ENCODE peak calls at places on chromosome 16, in seven cellular contexts. One of them, this sample, is unnamed.

GRCh38 chr16:79864781-79865391 is 264.3 kb upstream of the MAF start:
- DNase-seq in Peyer's patch: no peak
- DNase-seq in activated CD8-positive, alpha-beta T cell treated with anti-CD3 and anti-CD28 coated beads, Interleukin-2, amount 10 ng/mL, durations not matched to agents 7 days and 5 days: no peak
- DNase-seq in stimulated activated naive CD8-positive, alpha-beta T cell treated with anti-CD3 and anti-CD28 coated beads, Interleukin-15, amount 100 ng/mL, for 72 hours: no peak
- DNase-seq in activated CD8-positive, alpha-beta memory T cell treated with anti-CD3 and anti-CD28 coated beads, Interleukin-2, amount 50 U/mL, for 48 hours: no peak
- DNase-seq in stimulated activated CD4-positive, alpha-beta T cell treated with anti-CD3 and anti-CD28 coated beads, Interleukin-1b, Interleukin-23, amount 100 ng/mL, for 48 hours: no peak
- DNase-seq in kidney tubule cell: no peak
- DNase-seq in this sample: peak

GRCh38 chr16:70438325-70438982 is 446 bp downstream of the ST3GAL2 start:
- DNase-seq in stimulated activated CD4-positive, alpha-beta T cell treated with anti-CD3 and anti-CD28 coated beads, Interleukin-1b, Interleukin-23, amount 100 ng/mL, for 48 hours: no peak
- DNase-seq in stimulated activated naive CD8-positive, alpha-beta T cell treated with anti-CD3 and anti-CD28 coated beads, Interleukin-15, amount 100 ng/mL, for 72 hours: peak
- DNase-seq in activated CD8-positive, alpha-beta memory T cell treated with anti-CD3 and anti-CD28 coated beads, Interleukin-2, amount 50 U/mL, for 48 hours: peak
- DNase-seq in kidney tubule cell: no peak
- DNase-seq in activated CD8-positive, alpha-beta T cell treated with anti-CD3 and anti-CD28 coated beads, Interleukin-2, amount 10 ng/mL, durations not matched to agents 7 days and 5 days: peak
- DNase-seq in Peyer's patch: no peak
- DNase-seq in this sample: no peak

GRCh38 chr16:17350212-17350611 is 120.5 kb downstream of the XYLT1 start:
- DNase-seq in activated CD8-positive, alpha-beta memory T cell treated with anti-CD3 and anti-CD28 coated beads, Interleukin-2, amount 50 U/mL, for 48 hours: no peak
- DNase-seq in Peyer's patch: no peak
- DNase-seq in stimulated activated naive CD8-positive, alpha-beta T cell treated with anti-CD3 and anti-CD28 coated beads, Interleukin-15, amount 100 ng/mL, for 72 hours: no peak
- DNase-seq in activated CD8-positive, alpha-beta T cell treated with anti-CD3 and anti-CD28 coated beads, Interleukin-2, amount 10 ng/mL, durations not matched to agents 7 days and 5 days: no peak
- DNase-seq in stimulated activated CD4-positive, alpha-beta T cell treated with anti-CD3 and anti-CD28 coated beads, Interleukin-1b, Interleukin-23, amount 100 ng/mL, for 48 hours: no peak
- DNase-seq in kidney tubule cell: no peak
- DNase-seq in this sample: no peak

GRCh38 chr16:57479422-57480126 is 6.7 kb downstream of the DOK4 start:
- DNase-seq in stimulated activated naive CD8-positive, alpha-beta T cell treated with anti-CD3 and anti-CD28 coated beads, Interleukin-15, amount 100 ng/mL, for 72 hours: no peak
- DNase-seq in activated CD8-positive, alpha-beta memory T cell treated with anti-CD3 and anti-CD28 coated beads, Interleukin-2, amount 50 U/mL, for 48 hours: no peak
- DNase-seq in Peyer's patch: no peak
- DNase-seq in kidney tubule cell: peak
- DNase-seq in activated CD8-positive, alpha-beta T cell treated with anti-CD3 and anti-CD28 coated beads, Interleukin-2, amount 10 ng/mL, durations not matched to agents 7 days and 5 days: no peak
- DNase-seq in stimulated activated CD4-positive, alpha-beta T cell treated with anti-CD3 and anti-CD28 coated beads, Interleukin-1b, Interleukin-23, amount 100 ng/mL, for 48 hours: no peak
- DNase-seq in this sample: no peak

GRCh38 chr16:49899991-49900690 is 44.2 kb upstream of the ZNF423 start:
- DNase-seq in stimulated activated CD4-positive, alpha-beta T cell treated with anti-CD3 and anti-CD28 coated beads, Interleukin-1b, Interleukin-23, amount 100 ng/mL, for 48 hours: no peak
- DNase-seq in Peyer's patch: no peak
- DNase-seq in activated CD8-positive, alpha-beta memory T cell treated with anti-CD3 and anti-CD28 coated beads, Interleukin-2, amount 50 U/mL, for 48 hours: no peak
- DNase-seq in kidney tubule cell: no peak
- DNase-seq in stimulated activated naive CD8-positive, alpha-beta T cell treated with anti-CD3 and anti-CD28 coated beads, Interleukin-15, amount 100 ng/mL, for 72 hours: no peak
- DNase-seq in activated CD8-positive, alpha-beta T cell treated with anti-CD3 and anti-CD28 coated beads, Interleukin-2, amount 10 ng/mL, durations not matched to agents 7 days and 5 days: no peak
- DNase-seq in this sample: no peak

GRCh38 chr16:4933871-4934395 is 3.0 kb downstream of the PPL start:
- DNase-seq in activated CD8-positive, alpha-beta memory T cell treated with anti-CD3 and anti-CD28 coated beads, Interleukin-2, amount 50 U/mL, for 48 hours: no peak
- DNase-seq in activated CD8-positive, alpha-beta T cell treated with anti-CD3 and anti-CD28 coated beads, Interleukin-2, amount 10 ng/mL, durations not matched to agents 7 days and 5 days: no peak
- DNase-seq in stimulated activated naive CD8-positive, alpha-beta T cell treated with anti-CD3 and anti-CD28 coated beads, Interleukin-15, amount 100 ng/mL, for 72 hours: no peak
- DNase-seq in stimulated activated CD4-positive, alpha-beta T cell treated with anti-CD3 and anti-CD28 coated beads, Interleukin-1b, Interleukin-23, amount 100 ng/mL, for 48 hours: no peak
- DNase-seq in Peyer's patch: no peak
- DNase-seq in kidney tubule cell: no peak
- DNase-seq in this sample: no peak

GRCh38 chr16:70600730-70601129 is 45.6 kb upstream of the IL34 start:
- DNase-seq in Peyer's patch: no peak
- DNase-seq in stimulated activated naive CD8-positive, alpha-beta T cell treated with anti-CD3 and anti-CD28 coated beads, Interleukin-15, amount 100 ng/mL, for 72 hours: no peak
- DNase-seq in kidney tubule cell: no peak
- DNase-seq in activated CD8-positive, alpha-beta T cell treated with anti-CD3 and anti-CD28 coated beads, Interleukin-2, amount 10 ng/mL, durations not matched to agents 7 days and 5 days: no peak
- DNase-seq in stimulated activated CD4-positive, alpha-beta T cell treated with anti-CD3 and anti-CD28 coated beads, Interleukin-1b, Interleukin-23, amount 100 ng/mL, for 48 hours: no peak
- DNase-seq in activated CD8-positive, alpha-beta memory T cell treated with anti-CD3 and anti-CD28 coated beads, Interleukin-2, amount 50 U/mL, for 48 hours: no peak
- DNase-seq in this sample: no peak

GRCh38 chr16:4966736-4967453 is 8.8 kb downstream of the SEC14L5 start:
- DNase-seq in activated CD8-positive, alpha-beta memory T cell treated with anti-CD3 and anti-CD28 coated beads, Interleukin-2, amount 50 U/mL, for 48 hours: no peak
- DNase-seq in stimulated activated CD4-positive, alpha-beta T cell treated with anti-CD3 and anti-CD28 coated beads, Interleukin-1b, Interleukin-23, amount 100 ng/mL, for 48 hours: no peak
- DNase-seq in kidney tubule cell: no peak
- DNase-seq in Peyer's patch: no peak
- DNase-seq in activated CD8-positive, alpha-beta T cell treated with anti-CD3 and anti-CD28 coated beads, Interleukin-2, amount 10 ng/mL, durations not matched to agents 7 days and 5 days: no peak
- DNase-seq in stimulated activated naive CD8-positive, alpha-beta T cell treated with anti-CD3 and anti-CD28 coated beads, Interleukin-15, amount 100 ng/mL, for 72 hours: no peak
- DNase-seq in this sample: no peak

GRCh38 chr16:89658221-89658879 is 714 bp downstream of the SPATA33 start:
- DNase-seq in Peyer's patch: no peak
- DNase-seq in activated CD8-positive, alpha-beta memory T cell treated with anti-CD3 and anti-CD28 coated beads, Interleukin-2, amount 50 U/mL, for 48 hours: peak
- DNase-seq in stimulated activated naive CD8-positive, alpha-beta T cell treated with anti-CD3 and anti-CD28 coated beads, Interleukin-15, amount 100 ng/mL, for 72 hours: peak
- DNase-seq in activated CD8-positive, alpha-beta T cell treated with anti-CD3 and anti-CD28 coated beads, Interleukin-2, amount 10 ng/mL, durations not matched to agents 7 days and 5 days: no peak
- DNase-seq in kidney tubule cell: no peak
- DNase-seq in stimulated activated CD4-positive, alpha-beta T cell treated with anti-CD3 and anti-CD28 coated beads, Interleukin-1b, Interleukin-23, amount 100 ng/mL, for 48 hours: no peak
- DNase-seq in this sample: no peak

GRCh38 chr16:813204-813915 is 12.8 kb upstream of the GNG13 start:
- DNase-seq in activated CD8-positive, alpha-beta T cell treated with anti-CD3 and anti-CD28 coated beads, Interleukin-2, amount 10 ng/mL, durations not matched to agents 7 days and 5 days: peak
- DNase-seq in activated CD8-positive, alpha-beta memory T cell treated with anti-CD3 and anti-CD28 coated beads, Interleukin-2, amount 50 U/mL, for 48 hours: peak
- DNase-seq in kidney tubule cell: peak
- DNase-seq in stimulated activated CD4-positive, alpha-beta T cell treated with anti-CD3 and anti-CD28 coated beads, Interleukin-1b, Interleukin-23, amount 100 ng/mL, for 48 hours: peak
- DNase-seq in stimulated activated naive CD8-positive, alpha-beta T cell treated with anti-CD3 and anti-CD28 coated beads, Interleukin-15, amount 100 ng/mL, for 72 hours: peak
- DNase-seq in Peyer's patch: peak
- DNase-seq in this sample: no peak

GRCh38 chr16:83934684-83934977 is 18.4 kb upstream of the OSGIN1 start:
- DNase-seq in stimulated activated CD4-positive, alpha-beta T cell treated with anti-CD3 and anti-CD28 coated beads, Interleukin-1b, Interleukin-23, amount 100 ng/mL, for 48 hours: no peak
- DNase-seq in kidney tubule cell: no peak
- DNase-seq in activated CD8-positive, alpha-beta T cell treated with anti-CD3 and anti-CD28 coated beads, Interleukin-2, amount 10 ng/mL, durations not matched to agents 7 days and 5 days: no peak
- DNase-seq in stimulated activated naive CD8-positive, alpha-beta T cell treated with anti-CD3 and anti-CD28 coated beads, Interleukin-15, amount 100 ng/mL, for 72 hours: no peak
- DNase-seq in activated CD8-positive, alpha-beta memory T cell treated with anti-CD3 and anti-CD28 coated beads, Interleukin-2, amount 50 U/mL, for 48 hours: no peak
- DNase-seq in Peyer's patch: no peak
- DNase-seq in this sample: no peak

GRCh38 chr16:30409125-30410060 is 2.0 kb downstream of the ZNF771 start:
- DNase-seq in activated CD8-positive, alpha-beta T cell treated with anti-CD3 and anti-CD28 coated beads, Interleukin-2, amount 10 ng/mL, durations not matched to agents 7 days and 5 days: peak
- DNase-seq in Peyer's patch: peak
- DNase-seq in kidney tubule cell: peak
- DNase-seq in stimulated activated naive CD8-positive, alpha-beta T cell treated with anti-CD3 and anti-CD28 coated beads, Interleukin-15, amount 100 ng/mL, for 72 hours: peak
- DNase-seq in activated CD8-positive, alpha-beta memory T cell treated with anti-CD3 and anti-CD28 coated beads, Interleukin-2, amount 50 U/mL, for 48 hours: peak
- DNase-seq in stimulated activated CD4-positive, alpha-beta T cell treated with anti-CD3 and anti-CD28 coated beads, Interleukin-1b, Interleukin-23, amount 100 ng/mL, for 48 hours: peak
- DNase-seq in this sample: peak

GRCh38 chr16:86248325-86248905 is 261.9 kb upstream of the FOXF1 start:
- DNase-seq in stimulated activated CD4-positive, alpha-beta T cell treated with anti-CD3 and anti-CD28 coated beads, Interleukin-1b, Interleukin-23, amount 100 ng/mL, for 48 hours: no peak
- DNase-seq in activated CD8-positive, alpha-beta memory T cell treated with anti-CD3 and anti-CD28 coated beads, Interleukin-2, amount 50 U/mL, for 48 hours: no peak
- DNase-seq in kidney tubule cell: no peak
- DNase-seq in activated CD8-positive, alpha-beta T cell treated with anti-CD3 and anti-CD28 coated beads, Interleukin-2, amount 10 ng/mL, durations not matched to agents 7 days and 5 days: no peak
- DNase-seq in Peyer's patch: peak
- DNase-seq in stimulated activated naive CD8-positive, alpha-beta T cell treated with anti-CD3 and anti-CD28 coated beads, Interleukin-15, amount 100 ng/mL, for 72 hours: no peak
- DNase-seq in this sample: no peak

GRCh38 chr16:57999971-58000705 is at the start of gene ZNF319:
- DNase-seq in stimulated activated naive CD8-positive, alpha-beta T cell treated with anti-CD3 and anti-CD28 coated beads, Interleukin-15, amount 100 ng/mL, for 72 hours: peak
- DNase-seq in kidney tubule cell: peak
- DNase-seq in activated CD8-positive, alpha-beta T cell treated with anti-CD3 and anti-CD28 coated beads, Interleukin-2, amount 10 ng/mL, durations not matched to agents 7 days and 5 days: no peak
- DNase-seq in stimulated activated CD4-positive, alpha-beta T cell treated with anti-CD3 and anti-CD28 coated beads, Interleukin-1b, Interleukin-23, amount 100 ng/mL, for 48 hours: no peak
- DNase-seq in Peyer's patch: peak
- DNase-seq in activated CD8-positive, alpha-beta memory T cell treated with anti-CD3 and anti-CD28 coated beads, Interleukin-2, amount 50 U/mL, for 48 hours: peak
- DNase-seq in this sample: no peak

GRCh38 chr16:84463221-84463620 is 41.2 kb downstream of the MEAK7 start:
- DNase-seq in Peyer's patch: no peak
- DNase-seq in activated CD8-positive, alpha-beta memory T cell treated with anti-CD3 and anti-CD28 coated beads, Interleukin-2, amount 50 U/mL, for 48 hours: peak
- DNase-seq in activated CD8-positive, alpha-beta T cell treated with anti-CD3 and anti-CD28 coated beads, Interleukin-2, amount 10 ng/mL, durations not matched to agents 7 days and 5 days: no peak
- DNase-seq in stimulated activated naive CD8-positive, alpha-beta T cell treated with anti-CD3 and anti-CD28 coated beads, Interleukin-15, amount 100 ng/mL, for 72 hours: no peak
- DNase-seq in stimulated activated CD4-positive, alpha-beta T cell treated with anti-CD3 and anti-CD28 coated beads, Interleukin-1b, Interleukin-23, amount 100 ng/mL, for 48 hours: no peak
- DNase-seq in kidney tubule cell: no peak
- DNase-seq in this sample: no peak

GRCh38 chr16:31458073-31458834 is 1.0 kb upstream of the ARMC5 start:
- DNase-seq in stimulated activated naive CD8-positive, alpha-beta T cell treated with anti-CD3 and anti-CD28 coated beads, Interleukin-15, amount 100 ng/mL, for 72 hours: peak
- DNase-seq in stimulated activated CD4-positive, alpha-beta T cell treated with anti-CD3 and anti-CD28 coated beads, Interleukin-1b, Interleukin-23, amount 100 ng/mL, for 48 hours: peak
- DNase-seq in activated CD8-positive, alpha-beta T cell treated with anti-CD3 and anti-CD28 coated beads, Interleukin-2, amount 10 ng/mL, durations not matched to agents 7 days and 5 days: peak
- DNase-seq in kidney tubule cell: peak
- DNase-seq in activated CD8-positive, alpha-beta memory T cell treated with anti-CD3 and anti-CD28 coated beads, Interleukin-2, amount 50 U/mL, for 48 hours: peak
- DNase-seq in Peyer's patch: peak
- DNase-seq in this sample: no peak

GRCh38 chr16:89094252-89094901 is 725 bp downstream of the ACSF3 start:
- DNase-seq in activated CD8-positive, alpha-beta T cell treated with anti-CD3 and anti-CD28 coated beads, Interleukin-2, amount 10 ng/mL, durations not matched to agents 7 days and 5 days: no peak
- DNase-seq in stimulated activated CD4-positive, alpha-beta T cell treated with anti-CD3 and anti-CD28 coated beads, Interleukin-1b, Interleukin-23, amount 100 ng/mL, for 48 hours: no peak
- DNase-seq in activated CD8-positive, alpha-beta memory T cell treated with anti-CD3 and anti-CD28 coated beads, Interleukin-2, amount 50 U/mL, for 48 hours: peak
- DNase-seq in kidney tubule cell: peak
- DNase-seq in stimulated activated naive CD8-positive, alpha-beta T cell treated with anti-CD3 and anti-CD28 coated beads, Interleukin-15, amount 100 ng/mL, for 72 hours: no peak
- DNase-seq in Peyer's patch: peak
- DNase-seq in this sample: no peak

GRCh38 chr16:18829221-18829620 is 27.9 kb upstream of the ARL6IP1 start:
- DNase-seq in kidney tubule cell: no peak
- DNase-seq in activated CD8-positive, alpha-beta memory T cell treated with anti-CD3 and anti-CD28 coated beads, Interleukin-2, amount 50 U/mL, for 48 hours: no peak
- DNase-seq in stimulated activated CD4-positive, alpha-beta T cell treated with anti-CD3 and anti-CD28 coated beads, Interleukin-1b, Interleukin-23, amount 100 ng/mL, for 48 hours: no peak
- DNase-seq in activated CD8-positive, alpha-beta T cell treated with anti-CD3 and anti-CD28 coated beads, Interleukin-2, amount 10 ng/mL, durations not matched to agents 7 days and 5 days: no peak
- DNase-seq in stimulated activated naive CD8-positive, alpha-beta T cell treated with anti-CD3 and anti-CD28 coated beads, Interleukin-15, amount 100 ng/mL, for 72 hours: no peak
- DNase-seq in Peyer's patch: no peak
- DNase-seq in this sample: no peak

GRCh38 chr16:89586853-89587252 is 11.3 kb downstream of the CPNE7 start:
- DNase-seq in activated CD8-positive, alpha-beta memory T cell treated with anti-CD3 and anti-CD28 coated beads, Interleukin-2, amount 50 U/mL, for 48 hours: no peak
- DNase-seq in activated CD8-positive, alpha-beta T cell treated with anti-CD3 and anti-CD28 coated beads, Interleukin-2, amount 10 ng/mL, durations not matched to agents 7 days and 5 days: no peak
- DNase-seq in Peyer's patch: no peak
- DNase-seq in kidney tubule cell: no peak
- DNase-seq in stimulated activated naive CD8-positive, alpha-beta T cell treated with anti-CD3 and anti-CD28 coated beads, Interleukin-15, amount 100 ng/mL, for 72 hours: no peak
- DNase-seq in stimulated activated CD4-positive, alpha-beta T cell treated with anti-CD3 and anti-CD28 coated beads, Interleukin-1b, Interleukin-23, amount 100 ng/mL, for 48 hours: no peak
- DNase-seq in this sample: no peak

GRCh38 chr16:68356249-68356918 is 45.6 kb downstream of the PRMT7 start:
- DNase-seq in kidney tubule cell: no peak
- DNase-seq in stimulated activated naive CD8-positive, alpha-beta T cell treated with anti-CD3 and anti-CD28 coated beads, Interleukin-15, amount 100 ng/mL, for 72 hours: peak
- DNase-seq in stimulated activated CD4-positive, alpha-beta T cell treated with anti-CD3 and anti-CD28 coated beads, Interleukin-1b, Interleukin-23, amount 100 ng/mL, for 48 hours: peak
- DNase-seq in activated CD8-positive, alpha-beta memory T cell treated with anti-CD3 and anti-CD28 coated beads, Interleukin-2, amount 50 U/mL, for 48 hours: peak
- DNase-seq in activated CD8-positive, alpha-beta T cell treated with anti-CD3 and anti-CD28 coated beads, Interleukin-2, amount 10 ng/mL, durations not matched to agents 7 days and 5 days: peak
- DNase-seq in Peyer's patch: peak
- DNase-seq in this sample: no peak

This sample was measured in esophagus muscularis mucosa.